ENCODE peak calls at places on chromosomes 3 and 15, in five cellular contexts. Q is NAMALWA; H is NCI-H345; F is amniotic stem cell; Z is activated CD8-positive, alpha-beta memory T cell treated with anti-CD3 and anti-CD28 coated beads, Interleukin-2, amount 10 ng/mL, durations not matched to agents 7 days and 5 days. P is an unnamed sample.

GRCh38 chr3:130692455-130692854 is 54.2 kb downstream of the PIK3R4 start:
- DNase-seq in F (no peak), Q (no peak), Z (no peak), H (no peak), P (no peak)

GRCh38 chr3:28824316-28824715 is 456.6 kb upstream of the RBMS3 start:
- DNase-seq in Q (no peak), H (no peak), F (no peak), Z (no peak), P (no peak)

GRCh38 chr3:67094167-67094566 is 96.1 kb downstream of the KBTBD8 start:
- DNase-seq in Z (no peak), Q (no peak), F (no peak), H (no peak), P (no peak)

GRCh38 chr3:43094381-43094780 is 11.5 kb downstream of the POMGNT2 start:
- DNase-seq in Z (no peak), Q (no peak), F (no peak), H (no peak), P (no peak)

GRCh38 chr3:123392871-123393620 is 55.8 kb downstream of the ADCY5 start:
- DNase-seq in F (no peak), Q (no peak), H (peak), Z (no peak), P (no peak)

GRCh38 chr15:89666147-89666857 is 11.0 kb upstream of the KIF7 start:
- DNase-seq in H (no peak), F (no peak), Z (no peak), Q (no peak), P (no peak)

GRCh38 chr3:73529280-73530029 is 95.3 kb downstream of the PDZRN3 start:
- DNase-seq in H (no peak), F (no peak), Z (no peak), Q (no peak), P (no peak)

GRCh38 chr15:52040167-52040900 is 21.3 kb downstream of the MAPK6 start:
- DNase-seq in H (no peak), Q (no peak), F (no peak), Z (no peak), P (no peak)

GRCh38 chr15:93719941-93720351 is 511.4 kb upstream of the MCTP2 start:
- DNase-seq in F (no peak), H (no peak), Q (no peak), Z (no peak), P (no peak)

GRCh38 chr3:124666067-124666466 is 64.2 kb upstream of the UMPS start:
- DNase-seq in F (no peak), Z (no peak), Q (no peak), H (no peak), P (no peak)

GRCh38 chr3:16048435-16049318 is 125.8 kb upstream of the GALNT15 start:
- DNase-seq in Z (peak), H (peak), Q (peak), F (peak), P (peak)

GRCh38 chr3:79461129-79461792 is 306.5 kb downstream of the ROBO1 start:
- DNase-seq in Q (no peak), H (no peak), F (peak), Z (no peak), P (no peak)

GRCh38 chr3:135240426-135240825 is 445.4 kb downstream of the EPHB1 start:
- DNase-seq in Z (no peak), F (no peak), H (no peak), Q (peak), P (no peak)

GRCh38 chr3:27166888-27167287 is 202.3 kb downstream of the NEK10 start:
- DNase-seq in H (no peak), F (peak), Z (no peak), Q (no peak), P (no peak)

GRCh38 chr3:71453822-71454512 is 129.6 kb downstream of the FOXP1 start:
- DNase-seq in Q (peak), Z (no peak), H (no peak), F (no peak), P (no peak)

GRCh38 chr15:94670436-94671034 is 439.2 kb downstream of the MCTP2 start:
- DNase-seq in F (peak), Z (no peak), Q (peak), H (peak), P (no peak)

GRCh38 chr3:177050466-177051237 is 146.6 kb downstream of the TBL1XR1 start:
- DNase-seq in H (peak), F (peak), Z (no peak), Q (peak), P (peak)

GRCh38 chr3:23875326-23875725 is 41.5 kb downstream of the NKIRAS1 start:
- DNase-seq in F (no peak), H (no peak), Q (no peak), Z (no peak), P (no peak)

GRCh38 chr3:183435701-183436100 is 7.3 kb upstream of the MCF2L2 start:
- DNase-seq in H (no peak), Z (peak), Q (peak), F (no peak), P (no peak)

GRCh38 chr3:46420931-46421330 is 13.9 kb downstream of the CCRL2 start:
- DNase-seq in F (no peak), Z (no peak), Q (no peak), H (no peak), P (no peak)

GRCh38 chr3:126986001-126986400 is 3.1 kb downstream of the PLXNA1 start:
- DNase-seq in Q (no peak), F (no peak), Z (no peak), H (no peak), P (no peak)

GRCh38 chr3:52134761-52135160 is 19.5 kb downstream of the POC1A start:
- DNase-seq in Q (peak), H (no peak), F (no peak), Z (no peak), P (no peak)

GRCh38 chr15:48574187-48574586 is 71.3 kb downstream of the FBN1 start:
- DNase-seq in F (no peak), Z (no peak), Q (no peak), H (no peak), P (no peak)

GRCh38 chr3:12273045-12273695 is 15.7 kb upstream of the PPARG start:
- DNase-seq in Q (peak), H (no peak), Z (no peak), F (no peak), P (no peak)

GRCh38 chr15:95127356-95127755 is 896.0 kb downstream of the MCTP2 start:
- DNase-seq in F (peak), Z (no peak), Q (no peak), H (no peak), P (no peak)

GRCh38 chr15:52118969-52119749 is 6.6 kb upstream of the BCL2L10 start:
- DNase-seq in F (no peak), H (no peak), Q (no peak), Z (no peak), P (no peak)

GRCh38 chr3:139322346-139322745 is 21.5 kb upstream of the MRPS22 start:
- DNase-seq in Q (no peak), F (no peak), H (no peak), Z (no peak), P (no peak)

GRCh38 chr3:37763338-37763737 is 98.3 kb upstream of the CTDSPL start:
- DNase-seq in Q (no peak), H (no peak), Z (no peak), F (no peak), P (no peak)

GRCh38 chr3:87491843-87492242 is 215.5 kb upstream of the POU1F1 start:
- DNase-seq in F (no peak), H (no peak), Q (no peak), Z (no peak), P (no peak)

GRCh38 chr3:141275032-141275422 is 43.4 kb downstream of the PXYLP1 start:
- DNase-seq in F (no peak), Q (no peak), Z (peak), H (no peak), P (no peak)

GRCh38 chr15:74200394-74200793 is 2.2 kb downstream of the STRA6 start:
- DNase-seq in F (peak), Z (no peak), H (no peak), Q (no peak), P (no peak)

GRCh38 chr15:88657326-88658069 is 18.7 kb downstream of the ISG20 start:
- DNase-seq in H (no peak), Z (peak), F (peak), Q (no peak), P (no peak)

GRCh38 chr15:89330119-89330518 is 4.5 kb downstream of the POLG start:
- DNase-seq in H (no peak), F (no peak), Q (no peak), Z (peak), P (no peak)

P was measured in NCI-H2107.